ENCODE peak calls at places on chromosomes 5 and 9, in five cellular contexts. B, G, M, Y and Q are unnamed samples.
A peak's percentile ranks its signal among the peaks of the same experiment; 100 is the strongest.

GRCh38 chr9:137506702-137507171 is 43.5 kb downstream of the PNPLA7 start:
- DNase-seq in B (no peak), G (no peak), M (no peak), Y (no peak), Q (no peak)

GRCh38 chr9:93861736-93862358 is 93.3 kb downstream of the BARX1 start:
- DNase-seq in B (peak; percentile 34), G (no peak), M (no peak), Y (no peak), Q (no peak)

GRCh38 chr9:26308328-26308727 is 584.3 kb downstream of the CAAP1 start:
- DNase-seq in B (no peak), G (no peak), M (no peak), Y (no peak), Q (no peak)

GRCh38 chr5:141617128-141617527 is 1.7 kb downstream of the DIAPH1 start:
- DNase-seq in B (no peak), G (no peak), M (no peak), Y (no peak), Q (peak; percentile 6)

GRCh38 chr5:143592648-143593047 is 189.2 kb upstream of the NR3C1 start:
- DNase-seq in B (no peak), G (no peak), M (no peak), Y (no peak), Q (no peak)

GRCh38 chr5:127186657-127187056 is 103.9 kb upstream of the MEGF10 start:
- DNase-seq in B (no peak), G (no peak), M (peak; percentile 10), Y (no peak), Q (no peak)

GRCh38 chr9:137240321-137240840 is 706 bp upstream of the TUBB4B start:
- DNase-seq in B (peak; percentile 74), G (peak; percentile 81), M (peak; percentile 70), Y (peak; percentile 76), Q (peak; percentile 73)

GRCh38 chr5:160033546-160034252 is 24.8 kb downstream of the TTC1 start:
- DNase-seq in B (no peak), G (no peak), M (no peak), Y (no peak), Q (no peak)

GRCh38 chr9:71929791-71930440 is 18.5 kb downstream of the C9orf85 start:
- DNase-seq in B (no peak), G (no peak), M (no peak), Y (no peak), Q (no peak)

GRCh38 chr9:8534828-8535227 is 735.2 kb upstream of the DMAC1 start:
- DNase-seq in B (no peak), G (no peak), M (no peak), Y (no peak), Q (no peak)

GRCh38 chr5:173318881-173319609 is 9.2 kb downstream of the STC2 start:
- DNase-seq in B (no peak), G (no peak), M (no peak), Y (no peak), Q (no peak)

GRCh38 chr5:68658810-68659372 is 434.9 kb upstream of the SLC30A5 start:
- DNase-seq in B (no peak), G (no peak), M (no peak), Y (no peak), Q (no peak)

GRCh38 chr9:116713266-116713665 is 26.2 kb downstream of the TRIM32 start:
- DNase-seq in B (no peak), G (no peak), M (no peak), Y (no peak), Q (no peak)

GRCh38 chr5:168430303-168430702 is 56.0 kb upstream of the RARS1 start:
- DNase-seq in B (no peak), G (no peak), M (no peak), Y (no peak), Q (no peak)

GRCh38 chr5:155029240-155029639 is 15.7 kb downstream of the KIF4B start:
- DNase-seq in B (no peak), G (no peak), M (no peak), Y (no peak), Q (no peak)

GRCh38 chr5:171632618-171633017 is 153.0 kb upstream of the SMIM23 start:
- DNase-seq in B (no peak), G (no peak), M (no peak), Y (no peak), Q (no peak)

GRCh38 chr5:71778678-71779276 is 59.7 kb downstream of the CARTPT start:
- DNase-seq in B (peak; percentile 61), G (no peak), M (peak; percentile 18), Y (no peak), Q (peak; percentile 45)

GRCh38 chr5:179292681-179293080 is 52.6 kb downstream of the ADAMTS2 start:
- DNase-seq in B (no peak), G (no peak), M (no peak), Y (no peak), Q (no peak)

GRCh38 chr5:12385095-12385494 is 480.8 kb upstream of the CTNND2 start:
- DNase-seq in B (no peak), G (no peak), M (no peak), Y (no peak), Q (no peak)

GRCh38 chr5:94884294-94884693 is 265.8 kb downstream of the SLF1 start:
- DNase-seq in B (peak; percentile 40), G (no peak), M (no peak), Y (no peak), Q (peak; percentile 51)

GRCh38 chr9:91886433-91887031 is 63.5 kb downstream of the ROR2 start:
- DNase-seq in B (peak; percentile 71), G (no peak), M (no peak), Y (no peak), Q (no peak)

GRCh38 chr9:9563817-9564216 is 1049.0 kb downstream of the PTPRD start:
- DNase-seq in B (no peak), G (no peak), M (no peak), Y (no peak), Q (no peak)

GRCh38 chr5:122163151-122164069 is 34.1 kb downstream of the ZNF474 start:
- DNase-seq in B (peak; percentile 16), G (peak; percentile 20), M (peak; percentile 95), Y (peak; percentile 74), Q (no peak)

GRCh38 chr9:77218612-77219011 is 41.3 kb downstream of the VPS13A start:
- DNase-seq in B (no peak), G (no peak), M (peak; percentile 29), Y (no peak), Q (no peak)

GRCh38 chr9:133894377-133895321 is 97.5 kb downstream of the VAV2 start:
- DNase-seq in B (no peak), G (no peak), M (no peak), Y (no peak), Q (no peak)

GRCh38 chr9:133117271-133118178 is 3.5 kb downstream of the RALGDS start:
- DNase-seq in B (no peak), G (no peak), M (no peak), Y (no peak), Q (peak; percentile 51)

GRCh38 chr5:149941795-149942194 is 2.8 kb downstream of the PDE6A start:
- DNase-seq in B (no peak), G (no peak), M (no peak), Y (no peak), Q (no peak)

GRCh38 chr9:126667190-126668055 is 53.7 kb downstream of the LMX1B start:
- DNase-seq in B (no peak), G (no peak), M (no peak), Y (no peak), Q (no peak)

GRCh38 chr5:75113354-75113753 is 61.0 kb upstream of the GCNT4 start:
- DNase-seq in B (no peak), G (no peak), M (peak; percentile 83), Y (no peak), Q (no peak)

GRCh38 chr9:88390371-88390990 is 2.2 kb downstream of the SPIN1 start:
- DNase-seq in B (no peak), G (no peak), M (no peak), Y (no peak), Q (no peak)

GRCh38 chr9:88387733-88388202 is 476 bp upstream of the SPIN1 start:
- DNase-seq in B (no peak), G (peak; percentile 54), M (peak; percentile 78), Y (peak; percentile 68), Q (peak; percentile 58)

GRCh38 chr9:88388886-88389617 is 808 bp downstream of the SPIN1 start:
- DNase-seq in B (peak; percentile 89), G (peak; percentile 66), M (peak; percentile 71), Y (peak; percentile 63), Q (peak; percentile 90)

GRCh38 chr9:88387035-88387732 is 1.1 kb upstream of the SPIN1 start:
- DNase-seq in B (peak; percentile 51), G (peak; percentile 62), M (peak; percentile 69), Y (no peak), Q (peak; percentile 38)

GRCh38 chr9:88388203-88388885 is at the start of gene SPIN1:
- DNase-seq in B (peak; percentile 94), G (peak; percentile 83), M (no peak), Y (no peak), Q (peak; percentile 90)
- TF ChIP-seq CTCF in B (peak; percentile 39), G (no peak), M (peak; percentile 28), Y (peak; percentile 44), Q (no peak)

GRCh38 chr9:131954299-131954698 is 125.4 kb downstream of the MED27 start:
- DNase-seq in B (peak; percentile 36), G (no peak), M (peak; percentile 20), Y (no peak), Q (peak; percentile 24)
- H3K27me3 ChIP-seq in B (no peaks in the 10 kb centered on the region), G (no peaks in the 10 kb centered on the region), M (no peaks in the 10 kb centered on the region), Y (no peaks in the 10 kb centered on the region), Q (no peaks in the 10 kb centered on the region)

DNA sequence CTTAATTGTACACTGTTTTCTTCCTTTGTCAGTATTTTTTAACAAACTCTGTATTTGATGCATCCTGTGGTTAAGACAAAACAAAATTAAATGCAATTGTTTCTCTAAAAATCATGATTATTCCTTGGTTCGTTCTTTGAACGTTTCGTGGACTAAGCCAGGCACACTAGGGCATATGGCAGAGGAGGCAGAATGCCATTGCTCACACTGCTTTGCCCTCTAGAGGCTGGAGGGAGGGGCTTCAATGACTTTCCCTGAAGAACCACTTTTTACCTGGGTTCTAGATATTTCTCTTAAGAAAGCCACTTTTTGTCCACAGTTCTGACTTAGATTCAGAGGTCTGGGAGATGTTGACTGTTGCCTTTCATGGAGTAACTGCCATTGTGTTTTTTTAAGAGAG is 236.2 kb upstream of the ADAMTSL1 start:
- DNase-seq in B (no peak), G (no peak), M (no peak), Y (no peak), Q (no peak)
- TF ChIP-seq CTCF in B (peak; percentile 30), G (no peak), M (no peak), Y (no peak), Q (no peak)

GRCh38 chr9:1049641-1050040 is 516 bp upstream of the DMRT2 start:
- DNase-seq in B (no peak), G (no peak), M (no peak), Y (no peak), Q (no peak)

GRCh38 chr9:1047605-1048235 is 2.4 kb upstream of the DMRT2 start:
- DNase-seq in B (no peak), G (no peak), M (no peak), Y (no peak), Q (no peak)

GRCh38 chr9:1046639-1047604 is 3.2 kb upstream of the DMRT2 start:
- DNase-seq in B (no peak), G (no peak), M (no peak), Y (no peak), Q (peak; percentile 18)

GRCh38 chr9:1050125-1050895 is at the start of gene DMRT2:
- DNase-seq in B (no peak), G (peak; percentile 52), M (peak; percentile 76), Y (peak; percentile 77), Q (peak; percentile 81)

DNA sequence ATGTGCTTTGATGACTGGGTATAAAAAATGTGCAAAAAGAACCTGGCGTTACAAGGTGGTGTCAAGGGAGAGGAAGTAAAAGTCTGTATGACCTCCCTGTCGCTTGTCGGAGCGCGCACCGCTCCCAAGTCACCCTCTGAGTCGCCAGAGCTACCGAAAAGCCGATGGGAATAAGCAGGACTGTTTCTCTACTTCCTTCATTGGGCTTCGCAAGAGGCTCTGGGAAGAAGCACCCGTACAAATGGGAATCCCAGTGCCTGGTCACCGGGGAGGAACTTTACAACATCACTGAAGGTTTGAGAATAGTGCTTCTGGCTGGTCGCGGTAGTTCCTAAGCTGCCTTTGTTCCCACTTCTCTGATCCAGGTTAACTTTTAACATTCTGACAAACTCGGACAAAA is 1.3 kb upstream of the DMRT2 start:
- DNase-seq in B (no peak), G (no peak), M (no peak), Y (no peak), Q (no peak)
- H3K27me3 ChIP-seq in B (peaks cover 21% of the 10 kb centered on the region), G (no peaks in the 10 kb centered on the region), M (peaks cover 52% of the 10 kb centered on the region), Y (peaks cover 35% of the 10 kb centered on the region), Q (peaks cover 98% of the 10 kb centered on the region)